ENCODE peak calls at places on chromosome 5, in eight cellular contexts. H, D, J, R, F, M, B and Q are unnamed samples.

GRCh38 chr5:45162974-45163373 is 354.2 kb downstream of the MRPS30 start:
- DNase-seq in H (no peak), D (no peak), J (no peak), R (no peak), F (no peak), M (no peak), B (no peak), Q (no peak)

GRCh38 chr5:39106332-39106731 is 32.1 kb upstream of the RICTOR start:
- DNase-seq in H (no peak), D (no peak), J (no peak), R (no peak), F (no peak), M (no peak), B (no peak), Q (no peak)

GRCh38 chr5:134586866-134587524 is 45.6 kb downstream of the SAR1B start:
- DNase-seq in H (peak; percentile 55), D (peak; percentile 79), J (peak; percentile 87), R (peak; percentile 87), F (peak; percentile 63), M (peak; percentile 86), B (peak; percentile 90), Q (peak; percentile 80)

GRCh38 chr5:82815871-82816270 is 261.3 kb downstream of the TMEM167A start:
- DNase-seq in H (peak; percentile 55), D (no peak), J (no peak), R (no peak), F (no peak), M (no peak), B (no peak), Q (no peak)

GRCh38 chr5:74282495-74282894 is 358.0 kb downstream of the ENC1 start:
- DNase-seq in H (no peak), D (no peak), J (no peak), R (no peak), F (no peak), M (no peak), B (no peak), Q (no peak)

GRCh38 chr5:56415356-56415765 is 182.2 kb upstream of the ANKRD55 start:
- DNase-seq in H (peak; percentile 66), D (no peak), J (peak; percentile 93), R (peak; percentile 72), F (no peak), M (peak; percentile 70), B (no peak), Q (peak; percentile 69)

GRCh38 chr5:143002459-143003327 is 232.5 kb downstream of the ARHGAP26 start:
- DNase-seq in H (peak; percentile 93), D (peak; percentile 22), J (peak; percentile 91), R (no peak), F (no peak), M (peak; percentile 54), B (peak; percentile 30), Q (no peak)

GRCh38 chr5:73095564-73096238 is 24.7 kb upstream of the TMEM171 start:
- DNase-seq in H (peak; percentile 18), D (no peak), J (no peak), R (no peak), F (no peak), M (no peak), B (no peak), Q (no peak)

GRCh38 chr5:52811067-52811749 is 23.5 kb downstream of the ITGA1 start:
- DNase-seq in H (no peak), D (no peak), J (no peak), R (peak; percentile 64), F (no peak), M (no peak), B (no peak), Q (no peak)

DNA sequence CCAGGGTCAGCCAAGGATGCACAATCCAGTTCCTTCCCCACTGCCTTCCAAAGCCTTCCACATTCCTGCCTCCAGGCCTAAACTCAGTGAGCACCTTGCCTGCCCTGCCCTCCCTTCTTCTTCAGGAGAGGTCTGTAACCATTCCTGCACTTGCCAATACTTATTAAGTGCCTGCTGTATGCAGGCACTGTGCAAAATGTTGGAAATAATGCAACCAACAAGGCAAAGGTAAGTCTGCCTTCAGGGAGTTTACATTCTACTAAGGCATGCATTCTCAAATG is 4.2 kb upstream of the TCOF1 start:
- DNase-seq in H (no peak), D (no peak), J (no peak), R (no peak), F (no peak), M (no peak), B (no peak), Q (no peak)
- TF ChIP-seq CTCF in H (no peak), D (no peak), J (no peak), R (no peak), F (no peak), M (no peak), B (no peak), Q (no peak)

DNA sequence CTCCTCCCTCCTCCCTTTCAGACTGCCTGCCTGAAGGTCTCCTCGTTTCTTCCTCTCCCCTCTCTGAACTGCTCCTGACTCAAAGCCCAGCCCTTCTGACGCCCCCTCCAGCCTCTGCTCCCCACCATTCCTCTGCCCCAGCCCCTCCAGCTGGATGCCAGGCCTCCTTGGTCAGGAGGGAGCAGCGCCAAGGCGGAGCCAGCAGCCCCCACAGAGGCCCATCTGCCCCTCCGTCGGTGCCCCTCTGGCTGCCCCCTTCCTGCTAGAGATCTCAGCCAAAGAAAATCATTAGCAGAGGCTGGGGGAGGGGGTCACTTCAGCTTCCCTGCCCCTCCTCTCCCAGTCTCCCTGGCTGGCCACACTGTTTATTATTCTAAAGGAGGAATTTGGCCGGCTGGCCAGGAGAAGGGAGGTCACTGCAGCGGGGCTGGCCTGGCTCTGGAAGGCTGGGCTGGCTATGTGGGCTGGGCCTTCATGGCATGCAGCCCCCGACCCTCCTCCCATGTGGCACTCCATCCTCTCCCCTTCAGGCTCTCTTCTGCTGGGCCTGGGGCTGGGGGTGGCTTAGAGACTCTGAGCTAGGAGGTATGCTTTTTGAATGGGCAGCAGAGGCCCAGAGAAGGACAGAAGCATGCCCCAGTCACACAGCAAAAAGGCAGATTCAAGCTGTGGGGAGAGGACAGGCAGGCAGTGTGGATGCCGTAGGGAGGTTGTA is 16.9 kb downstream of the PDGFRB start:
- DNase-seq in H (peak; percentile 94), D (peak; percentile 72), J (no peak), R (no peak), F (peak; percentile 30), M (no peak), B (peak; percentile 89), Q (peak; percentile 69)
- H3K27ac ChIP-seq in H (peak overlapping the region; percentile 99), D (peak overlapping the region; percentile 97), J (no peak overlapping the region), R (peak overlapping the region; percentile 85), F (peak overlapping the region; percentile 78), M (peak overlapping the region; percentile 84), B (no peak overlapping the region), Q (peak overlapping the region; percentile 94)

DNA sequence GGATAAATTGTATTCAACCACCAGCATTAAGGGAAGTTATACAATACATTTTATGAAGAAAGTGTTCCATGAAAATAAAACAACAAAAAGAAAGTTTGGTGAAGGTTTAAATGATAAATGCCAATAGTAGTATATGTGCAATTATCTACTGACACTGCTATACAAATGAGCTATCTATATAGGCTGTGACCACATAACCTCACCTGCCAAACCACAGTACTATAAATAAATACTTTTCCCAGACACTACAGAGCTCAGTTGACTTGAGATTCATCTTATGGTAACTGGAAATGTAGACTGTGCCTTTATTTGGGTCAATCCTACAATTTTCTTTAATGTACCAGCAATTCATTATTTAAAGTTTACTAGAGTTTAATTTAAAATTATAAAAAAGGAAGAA is 81.0 kb upstream of the CCDC152 start:
- DNase-seq in H (no peak), D (no peak), J (no peak), R (no peak), F (no peak), M (no peak), B (no peak), Q (no peak)
- TF ChIP-seq CTCF in H (no peak), D (no peak), J (no peak), R (no peak), F (no peak), M (no peak), B (no peak), Q (no peak)

GRCh38 chr5:61734001-61734400 is 401.9 kb downstream of the ZSWIM6 start:
- DNase-seq in H (no peak), D (no peak), J (no peak), R (no peak), F (peak; percentile 39), M (no peak), B (no peak), Q (no peak)

GRCh38 chr5:61732376-61732775 is 400.3 kb downstream of the ZSWIM6 start:
- DNase-seq in H (peak; percentile 13), D (no peak), J (no peak), R (no peak), F (no peak), M (no peak), B (peak; percentile 28), Q (no peak)

GRCh38 chr5:61732796-61733195 is 400.7 kb downstream of the ZSWIM6 start:
- DNase-seq in H (no peak), D (no peak), J (no peak), R (no peak), F (no peak), M (no peak), B (no peak), Q (no peak)

GRCh38 chr5:61731946-61732314 is 399.9 kb downstream of the ZSWIM6 start:
- DNase-seq in H (no peak), D (no peak), J (no peak), R (no peak), F (no peak), M (no peak), B (no peak), Q (no peak)

GRCh38 chr5:61731267-61731945 is 399.3 kb downstream of the ZSWIM6 start:
- DNase-seq in H (no peak), D (no peak), J (no peak), R (no peak), F (no peak), M (no peak), B (no peak), Q (no peak)
- H3K27ac ChIP-seq in H (no peak overlapping the region), D (no peak overlapping the region), J (no peak overlapping the region), R (no peak overlapping the region), F (no peak overlapping the region), M (no peak overlapping the region), B (no peak overlapping the region), Q (no peak overlapping the region)

DNA sequence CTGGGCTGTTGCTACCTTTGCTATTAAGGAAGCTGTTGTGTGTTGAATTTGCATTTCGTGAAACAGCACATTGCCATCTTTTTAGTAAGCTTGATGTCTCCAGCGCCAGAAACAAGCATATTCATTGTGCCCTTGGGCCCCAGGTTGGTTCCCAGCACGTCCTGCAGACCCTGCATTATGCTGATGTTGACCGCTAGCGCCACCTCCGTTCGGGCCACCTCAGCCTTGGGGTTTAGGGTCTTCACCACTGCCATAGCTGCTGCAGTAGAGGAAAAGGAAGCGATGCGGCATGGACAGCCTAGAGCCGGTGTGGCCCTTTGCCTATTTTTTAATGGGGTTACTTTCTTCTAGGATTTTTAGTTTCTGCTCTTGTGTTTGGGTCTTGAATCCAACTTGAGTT is 23.8 kb upstream of the OTULIN start:
- DNase-seq in H (no peak), D (no peak), J (no peak), R (no peak), F (no peak), M (no peak), B (no peak), Q (no peak)
- TF ChIP-seq CTCF in H (no peak), D (no peak), J (no peak), R (no peak), F (no peak), M (no peak), B (no peak), Q (no peak)